ENCODE peak calls at places on chromosomes 4 and X, in six cellular contexts. F, V, Z, A, W and E are unnamed samples.

GRCh38 chr4:6372649-6373525 is 99.5 kb downstream of the PPP2R2C start:
- DNase-seq in F (no peak), V (peak), Z (peak), A (peak), W (no peak), E (no peak)

GRCh38 chr4:118033148-118034060 is 882 bp upstream of the NDST3 start:
- DNase-seq in F (no peak), V (peak), Z (peak), A (peak), W (no peak), E (no peak)

GRCh38 chrX:151722241-151722846 is 6.5 kb downstream of the FATE1 start:
- DNase-seq in F (no peak), V (peak), Z (no peak), A (no peak), W (no peak), E (peak)

GRCh38 chr4:139484861-139485311 is 31.0 kb downstream of the RAB33B start:
- DNase-seq in F (no peak), V (no peak), Z (no peak), A (no peak), W (no peak), E (no peak)

GRCh38 chr4:1683371-1683902 is 676 bp downstream of the FAM53A start:
- DNase-seq in F (no peak), V (no peak), Z (peak), A (peak), W (peak), E (no peak)

GRCh38 chr4:13985824-13986223 is 358.3 kb upstream of the BOD1L1 start:
- DNase-seq in F (no peak), V (no peak), Z (no peak), A (no peak), W (no peak), E (no peak)

GRCh38 chr4:152581536-152582160 is 45.8 kb upstream of the FBXW7 start:
- DNase-seq in F (no peak), V (no peak), Z (peak), A (no peak), W (no peak), E (no peak)

GRCh38 chr4:150960079-150960478 is 55.0 kb downstream of the LRBA start:
- DNase-seq in F (peak), V (no peak), Z (peak), A (peak), W (no peak), E (no peak)

GRCh38 chr4:78650106-78651021 is 98.8 kb downstream of the ANXA3 start:
- DNase-seq in F (no peak), V (no peak), Z (peak), A (no peak), W (no peak), E (no peak)

GRCh38 chr4:152591361-152591760 is 55.5 kb upstream of the FBXW7 start:
- DNase-seq in F (no peak), V (peak), Z (peak), A (no peak), W (no peak), E (peak)

GRCh38 chrX:104281564-104281963 is 26.8 kb upstream of the ESX1 start:
- DNase-seq in F (no peak), V (no peak), Z (no peak), A (no peak), W (no peak), E (no peak)